ENCODE peak calls at places on chromosomes 13 and 19, in five cellular contexts. One of them, this sample, is unnamed.

GRCh38 chr13:21670006-21670882 is 629 bp upstream of the FGF9 start:
- DNase-seq in pancreas: peak
- DNase-seq in left lung: peak
- DNase-seq in AG10803: peak
- DNase-seq in IMR-90: peak
- DNase-seq in this sample: no peak

GRCh38 chr13:51804295-51805172 is 571 bp upstream of the DHRS12 start:
- DNase-seq in pancreas: no peak
- DNase-seq in left lung: no peak
- DNase-seq in AG10803: no peak
- DNase-seq in IMR-90: no peak
- DNase-seq in this sample: peak

GRCh38 chr13:98480915-98481510 is 95.9 kb downstream of the STK24 start:
- DNase-seq in pancreas: no peak
- DNase-seq in left lung: no peak
- DNase-seq in AG10803: peak
- DNase-seq in IMR-90: peak
- DNase-seq in this sample: no peak

GRCh38 chr19:15331419-15332310 is 674 bp downstream of the BRD4 start:
- DNase-seq in pancreas: peak
- DNase-seq in left lung: peak
- DNase-seq in AG10803: peak
- DNase-seq in IMR-90: no peak
- DNase-seq in this sample: no peak

GRCh38 chr19:27742041-27742440 is 1470.9 kb downstream of the UQCRFS1 start:
- DNase-seq in pancreas: no peak
- DNase-seq in left lung: no peak
- DNase-seq in AG10803: no peak
- DNase-seq in IMR-90: no peak
- DNase-seq in this sample: no peak

GRCh38 chr13:24263652-24264051 is 45.7 kb upstream of the C1QTNF9 start:
- DNase-seq in pancreas: no peak
- DNase-seq in left lung: no peak
- DNase-seq in AG10803: peak
- DNase-seq in IMR-90: peak
- DNase-seq in this sample: no peak

GRCh38 chr13:36920612-36921185 is 661 bp upstream of the SMAD9 start:
- DNase-seq in pancreas: no peak
- DNase-seq in left lung: no peak
- DNase-seq in AG10803: no peak
- DNase-seq in IMR-90: no peak
- DNase-seq in this sample: no peak

GRCh38 chr13:73334459-73334858 is 275.7 kb downstream of the KLF5 start:
- DNase-seq in pancreas: no peak
- DNase-seq in left lung: no peak
- DNase-seq in AG10803: peak
- DNase-seq in IMR-90: no peak
- DNase-seq in this sample: no peak

GRCh38 chr19:50820549-50821247 is 2.9 kb downstream of the KLK1 start:
- DNase-seq in pancreas: peak
- DNase-seq in left lung: peak
- DNase-seq in AG10803: no peak
- DNase-seq in IMR-90: no peak
- DNase-seq in this sample: no peak

GRCh38 chr13:24168980-24169379 is 8.5 kb downstream of the SPATA13 start:
- DNase-seq in pancreas: no peak
- DNase-seq in left lung: no peak
- DNase-seq in AG10803: peak
- DNase-seq in IMR-90: no peak
- DNase-seq in this sample: no peak

GRCh38 chr13:92827503-92827902 is 399.1 kb upstream of the GPC6 start:
- DNase-seq in pancreas: no peak
- DNase-seq in left lung: no peak
- DNase-seq in AG10803: no peak
- DNase-seq in IMR-90: no peak
- DNase-seq in this sample: no peak

GRCh38 chr13:88459335-88459734 is 788.2 kb downstream of the SLITRK5 start:
- DNase-seq in pancreas: no peak
- DNase-seq in left lung: no peak
- DNase-seq in AG10803: no peak
- DNase-seq in IMR-90: no peak
- DNase-seq in this sample: no peak

GRCh38 chr13:99988469-99989375 is 7.1 kb downstream of the ZIC2 start:
- DNase-seq in pancreas: no peak
- DNase-seq in left lung: no peak
- DNase-seq in AG10803: no peak
- DNase-seq in IMR-90: no peak
- DNase-seq in this sample: no peak
- H3K4me3 ChIP-seq in pancreas: no peak
- H3K4me3 ChIP-seq in left lung: no peak
- H3K4me3 ChIP-seq in AG10803: no peak
- H3K4me3 ChIP-seq in IMR-90: no peak
- H3K4me3 ChIP-seq in this sample: no peak

GRCh38 chr19:55208880-55209429 is 346 bp downstream of the PTPRH start:
- DNase-seq in pancreas: peak
- DNase-seq in left lung: no peak
- DNase-seq in AG10803: no peak
- DNase-seq in IMR-90: no peak
- DNase-seq in this sample: no peak
- H3K4me3 ChIP-seq in pancreas: no peak
- H3K4me3 ChIP-seq in left lung: no peak
- H3K4me3 ChIP-seq in AG10803: no peak
- H3K4me3 ChIP-seq in IMR-90: no peak
- H3K4me3 ChIP-seq in this sample: no peak

GRCh38 chr13:95728957-95729356 is 52.0 kb downstream of the DNAJC3 start:
- DNase-seq in pancreas: no peak
- DNase-seq in left lung: no peak
- DNase-seq in AG10803: no peak
- DNase-seq in IMR-90: no peak
- DNase-seq in this sample: no peak

GRCh38 chr13:95723428-95723827 is 46.5 kb downstream of the DNAJC3 start:
- DNase-seq in pancreas: no peak
- DNase-seq in left lung: no peak
- DNase-seq in AG10803: no peak
- DNase-seq in IMR-90: no peak
- DNase-seq in this sample: no peak

DNA sequence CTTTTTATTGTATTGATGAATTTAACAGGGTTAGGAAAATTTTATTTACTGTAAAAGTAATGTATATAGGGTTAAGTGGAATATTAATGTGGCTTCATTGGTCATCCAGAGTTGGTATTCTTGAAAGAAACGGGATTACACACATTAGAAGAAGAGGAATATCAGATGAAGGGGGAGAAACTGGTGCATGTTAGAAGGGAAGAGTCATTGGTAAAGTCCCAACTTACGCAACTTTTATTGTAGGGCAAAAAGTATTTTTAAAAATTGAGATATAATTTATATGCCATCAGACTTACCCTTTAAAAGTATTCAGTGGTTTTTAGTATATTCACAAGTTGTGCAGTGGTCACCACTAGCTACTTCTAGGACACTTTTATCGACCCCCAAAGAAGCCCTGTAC is 47.3 kb downstream of the DNAJC3 start:
- DNase-seq in pancreas: no peak
- DNase-seq in left lung: no peak
- DNase-seq in AG10803: no peak
- DNase-seq in IMR-90: peak
- DNase-seq in this sample: no peak
- H3K4me3 ChIP-seq in pancreas: no peak
- H3K4me3 ChIP-seq in left lung: no peak
- H3K4me3 ChIP-seq in AG10803: no peak
- H3K4me3 ChIP-seq in IMR-90: no peak
- H3K4me3 ChIP-seq in this sample: no peak

GRCh38 chr19:6273701-6274601 is 5.8 kb downstream of the MLLT1 start:
- DNase-seq in pancreas: peak
- DNase-seq in left lung: peak
- DNase-seq in AG10803: peak
- DNase-seq in IMR-90: peak
- DNase-seq in this sample: peak
- H3K4me3 ChIP-seq in pancreas: no peak
- H3K4me3 ChIP-seq in left lung: no peak
- H3K4me3 ChIP-seq in AG10803: peak
- H3K4me3 ChIP-seq in IMR-90: peak
- H3K4me3 ChIP-seq in this sample: peak

GRCh38 chr19:35739275-35740107 is 2.8 kb downstream of the IGFLR1 start:
- DNase-seq in pancreas: peak
- DNase-seq in left lung: peak
- DNase-seq in AG10803: no peak
- DNase-seq in IMR-90: no peak
- DNase-seq in this sample: no peak
- H3K4me3 ChIP-seq in pancreas: peak
- H3K4me3 ChIP-seq in left lung: peak
- H3K4me3 ChIP-seq in AG10803: peak
- H3K4me3 ChIP-seq in IMR-90: no peak
- H3K4me3 ChIP-seq in this sample: peak

DNA sequence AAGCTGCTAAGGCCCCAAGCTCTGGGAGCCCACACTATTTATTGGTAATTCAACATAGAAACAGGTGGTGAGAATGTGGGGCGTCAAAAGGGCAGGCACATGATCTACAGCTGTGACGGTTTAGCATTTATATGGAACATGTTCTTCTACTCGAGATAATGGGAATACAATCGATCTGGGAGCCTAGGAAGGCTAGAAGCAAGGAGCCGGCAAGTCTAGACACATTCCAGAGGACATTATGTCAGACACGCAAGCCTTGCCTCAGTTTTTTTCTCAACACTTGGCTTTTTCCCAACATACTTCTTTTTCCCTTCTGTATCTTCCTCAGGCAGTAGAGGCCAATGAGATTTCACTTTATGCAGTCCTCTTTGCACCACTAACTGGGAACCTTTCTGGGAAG is 315.7 kb upstream of the SLITRK5 start:
- DNase-seq in pancreas: no peak
- DNase-seq in left lung: no peak
- DNase-seq in AG10803: no peak
- DNase-seq in IMR-90: no peak
- DNase-seq in this sample: no peak
- H3K4me3 ChIP-seq in pancreas: no peak
- H3K4me3 ChIP-seq in left lung: no peak
- H3K4me3 ChIP-seq in AG10803: no peak
- H3K4me3 ChIP-seq in IMR-90: no peak
- H3K4me3 ChIP-seq in this sample: no peak

GRCh38 chr19:36331353-36332228 is 47.4 kb downstream of the ZFP14 start:
- DNase-seq in pancreas: peak
- DNase-seq in left lung: peak
- DNase-seq in AG10803: peak
- DNase-seq in IMR-90: peak
- DNase-seq in this sample: peak

DNA sequence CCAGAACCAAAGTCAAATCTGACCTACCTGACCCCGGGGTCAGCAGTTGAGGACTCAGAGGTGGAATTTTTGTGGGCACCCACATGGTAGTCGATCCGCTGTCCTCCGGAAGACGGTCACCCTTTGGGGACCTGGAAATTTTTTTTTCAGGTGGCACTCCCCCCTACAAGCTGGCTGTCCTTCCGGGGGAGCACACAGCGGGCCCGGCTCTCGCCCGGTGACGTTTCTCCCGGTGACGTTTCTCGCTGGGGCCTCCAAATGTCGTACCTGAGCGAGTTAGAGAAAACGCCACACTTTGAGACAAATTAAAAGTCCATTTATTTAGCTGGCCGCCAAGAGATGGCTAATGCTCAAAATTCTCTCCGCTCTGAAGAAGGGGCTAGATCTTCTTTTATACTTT is 48.8 kb downstream of the ZFP14 start:
- DNase-seq in pancreas: no peak
- DNase-seq in left lung: no peak
- DNase-seq in AG10803: no peak
- DNase-seq in IMR-90: no peak
- DNase-seq in this sample: no peak
- H3K4me3 ChIP-seq in pancreas: no peak
- H3K4me3 ChIP-seq in left lung: no peak
- H3K4me3 ChIP-seq in AG10803: no peak
- H3K4me3 ChIP-seq in IMR-90: no peak
- H3K4me3 ChIP-seq in this sample: no peak

GRCh38 chr19:1136201-1136600 is 32.4 kb downstream of the GPX4 start:
- DNase-seq in pancreas: peak
- DNase-seq in left lung: no peak
- DNase-seq in AG10803: no peak
- DNase-seq in IMR-90: no peak
- DNase-seq in this sample: peak
- H3K4me3 ChIP-seq in pancreas: no peak
- H3K4me3 ChIP-seq in left lung: no peak
- H3K4me3 ChIP-seq in AG10803: no peak
- H3K4me3 ChIP-seq in IMR-90: no peak
- H3K4me3 ChIP-seq in this sample: no peak

DNA sequence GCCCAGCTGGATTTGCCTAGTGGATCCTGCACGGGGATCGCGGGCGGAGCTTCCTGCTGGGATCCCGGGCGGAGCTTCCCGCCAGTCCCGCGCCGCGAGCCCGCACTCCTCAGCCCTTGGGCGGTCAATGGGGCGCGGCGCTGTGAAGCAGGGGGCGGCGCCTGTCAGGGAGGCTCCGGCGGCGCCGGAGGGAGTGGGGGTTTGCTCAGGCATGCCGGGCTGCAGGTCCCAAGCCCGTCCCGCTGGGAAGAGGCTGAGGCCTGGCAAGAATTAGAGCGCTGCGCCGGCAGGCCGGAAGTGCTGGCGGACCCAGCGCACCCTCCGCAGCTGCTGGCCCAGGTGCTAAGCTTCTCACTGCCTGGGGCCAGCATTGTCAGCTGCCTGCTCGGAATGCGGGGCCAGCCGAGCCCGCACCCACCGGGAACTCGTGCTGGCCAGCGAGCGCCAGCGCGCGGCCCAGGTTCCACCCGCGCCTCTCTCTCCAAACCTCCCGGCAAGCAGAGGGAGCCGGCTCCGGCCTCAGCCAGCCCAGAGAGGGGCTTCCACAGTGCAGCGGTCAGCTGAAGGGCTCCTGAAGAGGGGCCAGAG is 119.6 kb downstream of the PRR20E start:
- DNase-seq in pancreas: peak
- DNase-seq in left lung: peak
- DNase-seq in AG10803: no peak
- DNase-seq in IMR-90: no peak
- DNase-seq in this sample: no peak
- H3K4me3 ChIP-seq in pancreas: no peak
- H3K4me3 ChIP-seq in left lung: no peak
- H3K4me3 ChIP-seq in AG10803: no peak
- H3K4me3 ChIP-seq in IMR-90: no peak
- H3K4me3 ChIP-seq in this sample: no peak

DNA sequence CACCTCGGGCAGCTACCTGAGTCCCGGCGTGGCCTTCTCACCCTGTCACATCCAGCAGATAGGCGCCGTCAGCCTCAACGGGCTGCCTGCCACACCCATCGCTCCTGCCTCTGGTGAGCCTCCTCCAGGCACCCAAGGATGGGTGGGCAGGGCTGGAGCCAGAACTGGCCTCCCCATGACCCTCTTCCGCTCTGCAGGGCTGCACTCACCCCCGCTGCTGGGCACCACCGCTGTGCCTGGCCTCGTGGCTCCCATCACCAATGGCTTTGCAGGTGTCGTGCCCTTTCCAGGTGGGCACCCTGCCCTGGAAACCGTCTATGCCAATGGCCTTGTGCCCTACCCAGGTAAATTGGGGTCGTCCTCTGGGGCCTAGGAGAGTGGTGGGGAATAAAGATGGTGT is 57.7 kb downstream of the CELF5 start:
- DNase-seq in pancreas: no peak
- DNase-seq in left lung: no peak
- DNase-seq in AG10803: no peak
- DNase-seq in IMR-90: no peak
- DNase-seq in this sample: no peak
- H3K4me3 ChIP-seq in pancreas: no peak
- H3K4me3 ChIP-seq in left lung: no peak
- H3K4me3 ChIP-seq in AG10803: no peak
- H3K4me3 ChIP-seq in IMR-90: no peak
- H3K4me3 ChIP-seq in this sample: no peak

This sample was measured in breast epithelium.